ENCODE peak calls at places on chromosomes 5 and 9, in ten cellular contexts. L is CD4-positive, CD25-positive, alpha-beta regulatory T cell; E is AG09309; A is CD4-positive, alpha-beta T cell; G is fibroblast of pulmonary artery; N is stimulated activated CD8-positive, alpha-beta memory T cell treated with anti-CD3 and anti-CD28 coated beads, Interleukin-2, amount 100 ng/mL, for 48 hours; C is AG04450; T is mucosa of descending colon; O is GM13977; I is EL. D is an unnamed sample.

GRCh38 chr5:169796731-169797130 is 159.7 kb downstream of the DOCK2 start:
- DNase-seq in L (no peak), E (no peak), A (no peak), G (peak; percentile 10), N (no peak), C (no peak), T (no peak), O (no peak), I (peak; percentile 18), D (no peak)

GRCh38 chr9:13023498-13023897 is 248.7 kb downstream of the LURAP1L start:
- DNase-seq in L (no peak), E (no peak), A (no peak), G (no peak), N (no peak), C (no peak), T (no peak), O (no peak), I (peak; percentile 6), D (no peak)

GRCh38 chr5:150131978-150132694 is 23.5 kb downstream of the PDGFRB start:
- DNase-seq in L (no peak), E (no peak), A (no peak), G (no peak), N (no peak), C (no peak), T (no peak), O (no peak), I (no peak), D (no peak)

GRCh38 chr9:102769307-102769706 is 225.8 kb upstream of the CYLC2 start:
- DNase-seq in L (no peak), E (no peak), A (no peak), G (no peak), N (no peak), C (no peak), T (no peak), O (no peak), I (no peak), D (no peak)

GRCh38 chr9:99824378-99825157 is 2.9 kb downstream of the NR4A3 start:
- DNase-seq in L (peak; percentile 38), E (no peak), A (peak; percentile 41), G (peak; percentile 35), N (peak; percentile 70), C (no peak), T (peak; percentile 66), O (peak; percentile 85), I (peak; percentile 37), D (peak; percentile 93)

GRCh38 chr5:38938424-38938823 is 92.6 kb downstream of the OSMR start:
- DNase-seq in L (no peak), E (no peak), A (no peak), G (peak; percentile 25), N (no peak), C (peak; percentile 4), T (no peak), O (no peak), I (peak; percentile 10), D (no peak)

GRCh38 chr9:123354806-123355508 is 1.0 kb upstream of the CRB2 start:
- DNase-seq in L (no peak), E (no peak), A (no peak), G (no peak), N (no peak), C (no peak), T (peak; percentile 27), O (no peak), I (no peak), D (peak; percentile 69)

GRCh38 chr5:88957000-88957399 is 74.0 kb upstream of the MEF2C start:
- DNase-seq in L (no peak), E (no peak), A (no peak), G (no peak), N (no peak), C (no peak), T (no peak), O (no peak), I (no peak), D (no peak)

GRCh38 chr5:141517321-141517720 is 28.4 kb downstream of the PCDHGC5 start:
- DNase-seq in L (no peak), E (no peak), A (no peak), G (no peak), N (no peak), C (no peak), T (no peak), O (no peak), I (no peak), D (no peak)

GRCh38 chr5:135107986-135108385 is 74.0 kb upstream of the PITX1 start:
- DNase-seq in L (no peak), E (no peak), A (no peak), G (no peak), N (no peak), C (no peak), T (no peak), O (no peak), I (no peak), D (no peak)

GRCh38 chr9:133109931-133110650 is 10.9 kb downstream of the RALGDS start:
- DNase-seq in L (no peak), E (no peak), A (no peak), G (no peak), N (no peak), C (no peak), T (no peak), O (no peak), I (no peak), D (peak; percentile 46)

GRCh38 chr5:141597394-141597793 is 21.4 kb downstream of the DIAPH1 start:
- DNase-seq in L (no peak), E (no peak), A (no peak), G (no peak), N (no peak), C (no peak), T (no peak), O (no peak), I (no peak), D (no peak)

GRCh38 chr9:2459756-2460155 is 161.8 kb upstream of the VLDLR start:
- DNase-seq in L (no peak), E (no peak), A (no peak), G (no peak), N (no peak), C (no peak), T (no peak), O (no peak), I (no peak), D (no peak)

GRCh38 chr9:85522459-85523092 is 219.2 kb downstream of the AGTPBP1 start:
- DNase-seq in L (no peak), E (no peak), A (no peak), G (peak; percentile 67), N (peak; percentile 10), C (no peak), T (peak; percentile 34), O (peak; percentile 50), I (peak; percentile 51), D (peak; percentile 90)

GRCh38 chr9:136787690-136788400 is 3.3 kb upstream of the TMEM141 start:
- DNase-seq in L (peak; percentile 66), E (no peak), A (peak; percentile 45), G (peak; percentile 68), N (peak; percentile 62), C (no peak), T (peak; percentile 76), O (peak; percentile 69), I (peak; percentile 64), D (peak; percentile 89)

D was measured in H7.